ENCODE peak calls at places on chromosomes 5 and 9, in six cellular contexts. One of them, this sample, is unnamed.

GRCh38 chr5:102295534-102296228 is 403 bp downstream of the SLCO4C1 start:
- DNase-seq in A549: no peak
- DNase-seq in tibial nerve: no peak
- DNase-seq in gastrocnemius medialis: no peak
- DNase-seq in heart left ventricle: no peak
- DNase-seq in testis: no peak
- DNase-seq in this sample: no peak

GRCh38 chr5:109703827-109704226 is 14.1 kb downstream of the MAN2A1 start:
- DNase-seq in tibial nerve: no peak
- DNase-seq in heart left ventricle: no peak
- DNase-seq in gastrocnemius medialis: peak; percentile 49
- DNase-seq in testis: no peak
- DNase-seq in A549: no peak
- DNase-seq in this sample: no peak

GRCh38 chr5:127595484-127596368 is 53.2 kb upstream of the CTXN3 start:
- DNase-seq in tibial nerve: no peak
- DNase-seq in testis: no peak
- DNase-seq in gastrocnemius medialis: no peak
- DNase-seq in heart left ventricle: no peak
- DNase-seq in A549: no peak
- DNase-seq in this sample: no peak

GRCh38 chr9:95089257-95089873 is 228.1 kb downstream of the FANCC start:
- DNase-seq in tibial nerve: no peak
- DNase-seq in A549: no peak
- DNase-seq in testis: no peak
- DNase-seq in gastrocnemius medialis: peak; percentile 33
- DNase-seq in heart left ventricle: no peak
- DNase-seq in this sample: no peak

GRCh38 chr9:5586391-5586802 is 42.5 kb upstream of the RIC1 start:
- DNase-seq in A549: no peak
- DNase-seq in testis: no peak
- DNase-seq in tibial nerve: no peak
- DNase-seq in gastrocnemius medialis: no peak
- DNase-seq in heart left ventricle: no peak
- DNase-seq in this sample: no peak

GRCh38 chr5:84393969-84394368 is 9.3 kb upstream of the EDIL3 start:
- DNase-seq in A549: no peak
- DNase-seq in tibial nerve: no peak
- DNase-seq in gastrocnemius medialis: no peak
- DNase-seq in heart left ventricle: no peak
- DNase-seq in testis: no peak
- DNase-seq in this sample: no peak

GRCh38 chr5:142441638-142442037 is 116.8 kb upstream of the SPRY4 start:
- DNase-seq in heart left ventricle: no peak
- DNase-seq in testis: peak; percentile 20
- DNase-seq in tibial nerve: no peak
- DNase-seq in A549: no peak
- DNase-seq in gastrocnemius medialis: peak; percentile 30
- DNase-seq in this sample: no peak

GRCh38 chr9:129584136-129584535 is 36.8 kb downstream of the C9orf50 start:
- DNase-seq in A549: peak; percentile 82
- DNase-seq in heart left ventricle: no peak
- DNase-seq in testis: peak; percentile 91
- DNase-seq in tibial nerve: peak; percentile 83
- DNase-seq in gastrocnemius medialis: peak; percentile 72
- DNase-seq in this sample: peak; percentile 70

GRCh38 chr5:28077291-28078240 is 1039.2 kb upstream of the CDH9 start:
- DNase-seq in testis: peak; percentile 37
- DNase-seq in heart left ventricle: peak; percentile 51
- DNase-seq in tibial nerve: no peak
- DNase-seq in gastrocnemius medialis: no peak
- DNase-seq in A549: no peak
- DNase-seq in this sample: no peak

GRCh38 chr5:168656633-168657032 is 77.5 kb upstream of the PANK3 start:
- DNase-seq in testis: no peak
- DNase-seq in gastrocnemius medialis: no peak
- DNase-seq in A549: no peak
- DNase-seq in tibial nerve: peak; percentile 52
- DNase-seq in heart left ventricle: no peak
- DNase-seq in this sample: peak; percentile 25

GRCh38 chr5:96391921-96392320 is 41.1 kb downstream of the PCSK1 start:
- DNase-seq in tibial nerve: no peak
- DNase-seq in testis: no peak
- DNase-seq in heart left ventricle: no peak
- DNase-seq in gastrocnemius medialis: no peak
- DNase-seq in A549: no peak
- DNase-seq in this sample: no peak

GRCh38 chr5:95283761-95284511 is 958 bp downstream of the MCTP1 start:
- DNase-seq in heart left ventricle: peak; percentile 65
- DNase-seq in gastrocnemius medialis: no peak
- DNase-seq in testis: peak; percentile 26
- DNase-seq in tibial nerve: no peak
- DNase-seq in A549: peak; percentile 37
- DNase-seq in this sample: no peak

GRCh38 chr9:87887151-87887505 is 4.5 kb downstream of the SPATA31E1 start:
- DNase-seq in gastrocnemius medialis: no peak
- DNase-seq in A549: no peak
- DNase-seq in heart left ventricle: no peak
- DNase-seq in testis: no peak
- DNase-seq in tibial nerve: no peak
- DNase-seq in this sample: no peak

GRCh38 chr5:74639538-74640449 is 734 bp downstream of the ENC1 start:
- DNase-seq in A549: no peak
- DNase-seq in gastrocnemius medialis: peak; percentile 19
- DNase-seq in heart left ventricle: peak; percentile 75
- DNase-seq in testis: peak; percentile 31
- DNase-seq in tibial nerve: no peak
- DNase-seq in this sample: peak; percentile 17

GRCh38 chr5:1547236-1547635 is 23.5 kb upstream of the LPCAT1 start:
- DNase-seq in gastrocnemius medialis: no peak
- DNase-seq in testis: peak; percentile 3
- DNase-seq in A549: no peak
- DNase-seq in heart left ventricle: no peak
- DNase-seq in tibial nerve: no peak
- DNase-seq in this sample: no peak

GRCh38 chr9:15206949-15207696 is 99.9 kb downstream of the TTC39B start:
- DNase-seq in A549: no peak
- DNase-seq in testis: no peak
- DNase-seq in tibial nerve: no peak
- DNase-seq in gastrocnemius medialis: no peak
- DNase-seq in heart left ventricle: no peak
- DNase-seq in this sample: no peak

GRCh38 chr5:176743828-176744583 is 66.4 kb upstream of the UNC5A start:
- DNase-seq in gastrocnemius medialis: no peak
- DNase-seq in A549: no peak
- DNase-seq in tibial nerve: no peak
- DNase-seq in heart left ventricle: peak; percentile 55
- DNase-seq in testis: no peak
- DNase-seq in this sample: no peak

GRCh38 chr5:97062046-97062445 is 80.4 kb downstream of the LIX1 start:
- DNase-seq in tibial nerve: no peak
- DNase-seq in A549: no peak
- DNase-seq in gastrocnemius medialis: peak; percentile 20
- DNase-seq in heart left ventricle: no peak
- DNase-seq in testis: no peak
- DNase-seq in this sample: no peak

GRCh38 chr5:32108167-32108566 is 66.0 kb downstream of the GOLPH3 start:
- DNase-seq in heart left ventricle: no peak
- DNase-seq in tibial nerve: no peak
- DNase-seq in gastrocnemius medialis: no peak
- DNase-seq in testis: no peak
- DNase-seq in A549: no peak
- DNase-seq in this sample: peak; percentile 36

GRCh38 chr5:120942551-120942950 is 478.5 kb downstream of the PRR16 start:
- DNase-seq in tibial nerve: no peak
- DNase-seq in A549: no peak
- DNase-seq in heart left ventricle: no peak
- DNase-seq in gastrocnemius medialis: no peak
- DNase-seq in testis: no peak
- DNase-seq in this sample: no peak

GRCh38 chr9:108664309-108665255 is 191.2 kb downstream of the ACTL7B start:
- DNase-seq in testis: no peak
- DNase-seq in tibial nerve: no peak
- DNase-seq in gastrocnemius medialis: no peak
- DNase-seq in heart left ventricle: no peak
- DNase-seq in A549: no peak
- DNase-seq in this sample: no peak

GRCh38 chr9:89359018-89359417 is 40.7 kb downstream of the SECISBP2 start:
- DNase-seq in testis: peak; percentile 13
- DNase-seq in tibial nerve: no peak
- DNase-seq in gastrocnemius medialis: peak; percentile 86
- DNase-seq in A549: no peak
- DNase-seq in heart left ventricle: no peak
- DNase-seq in this sample: no peak

GRCh38 chr5:169808118-169808581 is 171.1 kb downstream of the DOCK2 start:
- DNase-seq in gastrocnemius medialis: no peak
- DNase-seq in tibial nerve: no peak
- DNase-seq in testis: no peak
- DNase-seq in heart left ventricle: no peak
- DNase-seq in A549: no peak
- DNase-seq in this sample: no peak

GRCh38 chr5:169805937-169806700 is 169.0 kb downstream of the DOCK2 start:
- DNase-seq in heart left ventricle: no peak
- DNase-seq in testis: no peak
- DNase-seq in A549: no peak
- DNase-seq in gastrocnemius medialis: no peak
- DNase-seq in tibial nerve: no peak
- DNase-seq in this sample: no peak

GRCh38 chr5:169804861-169805260 is 167.8 kb downstream of the DOCK2 start:
- DNase-seq in A549: no peak
- DNase-seq in testis: no peak
- DNase-seq in heart left ventricle: no peak
- DNase-seq in tibial nerve: no peak
- DNase-seq in gastrocnemius medialis: no peak
- DNase-seq in this sample: no peak

GRCh38 chr5:169803077-169803981 is 166.3 kb downstream of the DOCK2 start:
- DNase-seq in tibial nerve: no peak
- DNase-seq in testis: peak; percentile 33
- DNase-seq in heart left ventricle: no peak
- DNase-seq in gastrocnemius medialis: no peak
- DNase-seq in A549: no peak
- DNase-seq in this sample: no peak

GRCh38 chr5:169805527-169805934 is 168.5 kb downstream of the DOCK2 start:
- DNase-seq in tibial nerve: no peak
- DNase-seq in gastrocnemius medialis: no peak
- DNase-seq in heart left ventricle: no peak
- DNase-seq in A549: no peak
- DNase-seq in testis: no peak
- DNase-seq in this sample: no peak
- TF ChIP-seq POLR2A in tibial nerve: no peak
- TF ChIP-seq POLR2A in gastrocnemius medialis: no peak
- TF ChIP-seq POLR2A in heart left ventricle: no peak
- TF ChIP-seq POLR2A in A549: no peak
- TF ChIP-seq POLR2A in testis: no peak
- TF ChIP-seq POLR2A in this sample: no peak

GRCh38 chr5:81422671-81423070 is 28.7 kb upstream of the ACOT12 start:
- DNase-seq in A549: peak; percentile 23
- DNase-seq in testis: no peak
- DNase-seq in gastrocnemius medialis: no peak
- DNase-seq in tibial nerve: no peak
- DNase-seq in heart left ventricle: no peak
- DNase-seq in this sample: no peak
- H3K4me1 ChIP-seq in A549: peaks cover 36% of the 10 kb centered on the region
- H3K4me1 ChIP-seq in testis: peaks cover 3% of the 10 kb centered on the region
- H3K4me1 ChIP-seq in gastrocnemius medialis: peaks cover 21% of the 10 kb centered on the region
- H3K4me1 ChIP-seq in tibial nerve: peaks cover 43% of the 10 kb centered on the region
- H3K4me1 ChIP-seq in heart left ventricle: peaks cover 17% of the 10 kb centered on the region
- H3K4me1 ChIP-seq in this sample: no peaks in the 10 kb centered on the region

GRCh38 chr9:96654450-96655197 is 493 bp downstream of the PRXL2C start:
- DNase-seq in A549: peak; percentile 71
- DNase-seq in tibial nerve: peak; percentile 72
- DNase-seq in heart left ventricle: peak; percentile 92
- DNase-seq in testis: peak; percentile 89
- DNase-seq in gastrocnemius medialis: peak; percentile 84
- DNase-seq in this sample: peak; percentile 57
- H3K27ac ChIP-seq in A549: peak overlapping the region; percentile 93
- H3K27ac ChIP-seq in tibial nerve: peak overlapping the region; percentile 93
- H3K27ac ChIP-seq in heart left ventricle: peak overlapping the region; percentile 96
- H3K27ac ChIP-seq in testis: peak overlapping the region; percentile 98
- H3K27ac ChIP-seq in gastrocnemius medialis: peak overlapping the region; percentile 96
- H3K27ac ChIP-seq in this sample: peak overlapping the region; percentile 95

GRCh38 chr9:38720083-38720755 is at the start of gene FAM240B:
- DNase-seq in A549: no peak
- DNase-seq in heart left ventricle: no peak
- DNase-seq in testis: no peak
- DNase-seq in tibial nerve: no peak
- DNase-seq in gastrocnemius medialis: no peak
- DNase-seq in this sample: no peak
- TF ChIP-seq POLR2A in A549: no peak
- TF ChIP-seq POLR2A in heart left ventricle: no peak
- TF ChIP-seq POLR2A in testis: no peak
- TF ChIP-seq POLR2A in tibial nerve: no peak
- TF ChIP-seq POLR2A in gastrocnemius medialis: no peak
- TF ChIP-seq POLR2A in this sample: no peak

DNA sequence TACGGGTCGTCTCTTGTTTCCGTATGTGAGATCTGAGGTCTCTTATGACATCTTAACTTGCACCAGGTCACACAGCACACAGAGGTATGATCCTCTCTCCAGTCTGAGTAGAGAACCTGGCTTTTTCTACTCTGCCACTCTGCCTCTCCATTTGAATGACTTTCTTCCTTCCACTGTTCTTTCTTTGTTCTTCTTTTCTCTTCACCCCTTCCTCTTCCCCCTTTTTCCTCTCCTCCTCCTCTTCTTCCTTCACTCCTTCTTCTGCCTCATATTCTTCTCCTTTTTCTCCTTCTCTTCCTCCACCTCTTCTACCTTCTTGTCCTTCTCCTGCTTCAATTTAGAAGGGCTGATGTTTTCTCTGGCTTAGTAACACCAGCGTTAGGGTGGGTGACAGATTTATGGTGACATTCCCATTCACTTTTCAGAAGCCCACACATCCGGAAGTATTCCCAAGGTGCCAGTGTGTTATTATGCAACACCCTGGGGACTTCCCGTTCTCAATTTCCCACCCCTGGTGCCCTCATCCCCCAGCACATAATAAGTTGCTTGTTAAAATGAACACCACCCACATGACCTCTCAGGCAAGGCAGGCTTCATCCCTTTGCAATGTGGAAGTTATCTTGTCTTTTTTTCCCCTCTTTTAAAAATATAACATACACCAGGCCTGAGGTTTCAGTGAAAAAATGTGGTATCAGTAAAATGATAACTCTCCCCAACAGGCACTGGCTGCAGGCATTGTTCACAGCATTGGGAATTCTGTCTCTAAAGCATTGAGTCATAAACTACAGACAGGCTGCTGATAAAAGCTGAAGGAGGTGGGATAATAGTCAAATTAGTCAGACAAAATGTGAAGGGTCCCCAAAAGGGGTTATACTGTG is 122.1 kb downstream of the PAPPA start:
- DNase-seq in gastrocnemius medialis: no peak
- DNase-seq in tibial nerve: no peak
- DNase-seq in testis: no peak
- DNase-seq in heart left ventricle: no peak
- DNase-seq in A549: no peak
- DNase-seq in this sample: no peak
- H3K4me1 ChIP-seq in gastrocnemius medialis: no peaks in the 10 kb centered on the region
- H3K4me1 ChIP-seq in tibial nerve: peaks cover 12% of the 10 kb centered on the region
- H3K4me1 ChIP-seq in testis: peaks cover 5% of the 10 kb centered on the region
- H3K4me1 ChIP-seq in heart left ventricle: no peaks in the 10 kb centered on the region
- H3K4me1 ChIP-seq in A549: peaks cover 94% of the 10 kb centered on the region
- H3K4me1 ChIP-seq in this sample: no peaks in the 10 kb centered on the region